ENCODE peak calls at places on chromosomes 12 and 14, in seven cellular contexts. H is cardiac muscle cell, G is thoracic aorta, Y is GM06990, K is fibroblast of lung, U is HFF-Myc, E is heart right ventricle. V is an unnamed sample.

GRCh38 chr14:36243183-36243582 is 66.7 kb upstream of the PTCSC3 start:
- DNase-seq in H (no peak), G (no peak), Y (no peak), K (no peak), U (no peak), E (no peak), V (no peak)

GRCh38 chr12:58916153-58916709 is 4.1 kb downstream of the LRIG3 start:
- DNase-seq in H (no peak), G (no peak), Y (no peak), K (no peak), U (no peak), E (no peak), V (no peak)

GRCh38 chr14:22438742-22439141 is 150.3 kb downstream of the DAD1 start:
- DNase-seq in H (no peak), G (no peak), Y (no peak), K (no peak), U (no peak), E (no peak), V (no peak)

GRCh38 chr12:77347009-77347408 is 281.6 kb upstream of the E2F7 start:
- DNase-seq in H (no peak), G (no peak), Y (no peak), K (no peak), U (no peak), E (no peak), V (no peak)

GRCh38 chr14:29240046-29240445 is 473.5 kb downstream of the FOXG1 start:
- DNase-seq in H (no peak), G (no peak), Y (no peak), K (peak; percentile 93), U (no peak), E (no peak), V (no peak)

GRCh38 chr12:110635055-110635454 is 21.1 kb downstream of the TCTN1 start:
- DNase-seq in H (no peak), G (no peak), Y (no peak), K (no peak), U (no peak), E (no peak), V (no peak)

GRCh38 chr12:53501615-53502181 is 615 bp downstream of the TARBP2 start:
- DNase-seq in H (no peak), G (no peak), Y (no peak), K (no peak), U (no peak), E (no peak), V (no peak)

GRCh38 chr12:113292091-113292490 is 42.8 kb downstream of the SLC8B1 start:
- DNase-seq in H (no peak), G (no peak), Y (no peak), K (peak; percentile 43), U (no peak), E (no peak), V (no peak)

GRCh38 chr12:100995201-100995600 is 200.6 kb downstream of the ANO4 start:
- DNase-seq in H (no peak), G (no peak), Y (peak; percentile 7), K (peak; percentile 87), U (no peak), E (no peak), V (no peak)

GRCh38 chr14:21041676-21042433 is at the start of gene RNASE7:
- DNase-seq in H (no peak), G (no peak), Y (no peak), K (peak; percentile 57), U (no peak), E (no peak), V (no peak)

GRCh38 chr14:55332654-55333570 is 61.7 kb downstream of the FBXO34 start:
- DNase-seq in H (no peak), G (no peak), Y (no peak), K (peak; percentile 33), U (no peak), E (no peak), V (no peak)

GRCh38 chr14:95147597-95147996 is 9.7 kb downstream of the DICER1 start:
- DNase-seq in H (no peak), G (no peak), Y (no peak), K (no peak), U (no peak), E (no peak), V (no peak)

GRCh38 chr12:27623645-27624044 is 72.6 kb upstream of the REP15 start:
- DNase-seq in H (no peak), G (no peak), Y (no peak), K (peak; percentile 89), U (no peak), E (no peak), V (no peak)

GRCh38 chr12:105427883-105428282 is 97.4 kb downstream of the C12orf75 start:
- DNase-seq in H (no peak), G (no peak), Y (no peak), K (peak; percentile 52), U (no peak), E (no peak), V (no peak)

GRCh38 chr12:132731574-132731973 is 20.9 kb downstream of the PGAM5 start:
- DNase-seq in H (no peak), G (no peak), Y (no peak), K (no peak), U (no peak), E (no peak), V (no peak)

GRCh38 chr12:31510034-31510433 is 80.9 kb downstream of the DENND5B start:
- DNase-seq in H (no peak), G (no peak), Y (no peak), K (no peak), U (no peak), E (no peak), V (no peak)

GRCh38 chr12:50057000-50057841 is at the start of gene ASIC1:
- DNase-seq in H (peak; percentile 83), G (no peak), Y (peak; percentile 43), K (peak; percentile 65), U (no peak), E (peak; percentile 79), V (peak; percentile 71)
- TF ChIP-seq CTCF in H (no peak), G (no peak), Y (no peak), K (no peak), U (no peak), E (peak; percentile 16), V (no peak)

GRCh38 chr12:49537231-49537708 is 1.6 kb upstream of the KCNH3 start:
- DNase-seq in H (no peak), G (no peak), Y (no peak), K (no peak), U (no peak), E (no peak), V (no peak)

GRCh38 chr12:49536526-49537195 is 2.2 kb upstream of the KCNH3 start:
- DNase-seq in H (no peak), G (no peak), Y (no peak), K (no peak), U (no peak), E (no peak), V (no peak)

GRCh38 chr12:49538740-49539403 is at the start of gene KCNH3:
- DNase-seq in H (peak; percentile 76), G (peak; percentile 27), Y (peak; percentile 75), K (peak; percentile 57), U (no peak), E (peak; percentile 84), V (peak; percentile 71)

GRCh38 chr12:49539406-49540228 is 787 bp downstream of the KCNH3 start:
- DNase-seq in H (no peak), G (no peak), Y (no peak), K (no peak), U (no peak), E (no peak), V (no peak)

DNA sequence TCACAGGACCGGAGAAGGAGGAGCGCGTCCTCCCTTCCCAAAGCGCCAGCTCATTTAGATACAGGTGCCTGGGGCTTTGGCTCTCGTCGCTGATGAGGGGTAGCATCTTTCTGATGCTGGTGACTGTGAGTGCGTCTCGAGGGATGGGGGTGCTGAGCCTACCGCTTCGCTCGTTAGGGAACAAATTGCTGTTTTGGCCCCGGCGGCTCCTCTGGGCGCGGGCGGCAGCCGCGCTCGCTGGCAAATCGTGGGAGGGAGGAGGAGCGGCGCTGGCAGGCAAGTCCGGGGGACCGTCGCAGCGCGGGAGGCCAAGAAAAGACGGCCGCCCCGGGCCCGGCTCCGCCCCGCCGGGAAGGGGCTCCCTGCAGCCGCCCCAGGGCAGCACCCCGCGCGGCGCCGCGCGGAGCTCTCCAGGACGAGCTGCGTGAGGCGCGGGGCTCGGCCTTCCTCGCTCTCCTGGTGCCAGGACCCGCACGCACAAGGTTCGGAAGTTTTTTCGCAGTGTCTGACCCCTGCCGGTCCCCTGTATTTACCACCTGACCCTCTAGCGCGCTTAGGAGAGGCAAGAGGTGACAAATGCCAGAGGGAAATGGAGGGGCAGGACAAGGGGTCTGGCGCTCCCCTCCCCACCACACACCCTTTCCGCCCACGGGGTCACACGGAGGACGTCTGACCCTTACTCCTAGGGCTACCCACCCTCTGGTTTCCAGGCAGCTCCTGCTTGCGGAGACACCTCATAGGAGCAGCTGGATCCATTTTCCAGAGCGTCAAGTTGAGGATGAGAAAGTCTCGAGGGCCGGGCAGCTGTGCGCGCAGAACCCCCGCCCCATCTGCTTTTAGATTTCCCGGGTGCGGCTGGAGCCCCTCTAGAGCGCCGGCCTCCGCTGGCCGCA is 875 bp upstream of the KCNH3 start:
- DNase-seq in H (peak; percentile 53), G (no peak), Y (no peak), K (no peak), U (no peak), E (no peak), V (no peak)
- TF ChIP-seq CTCF in H (no peak), G (no peak), Y (peak; percentile 5), K (no peak), U (no peak), E (no peak), V (no peak)

DNA sequence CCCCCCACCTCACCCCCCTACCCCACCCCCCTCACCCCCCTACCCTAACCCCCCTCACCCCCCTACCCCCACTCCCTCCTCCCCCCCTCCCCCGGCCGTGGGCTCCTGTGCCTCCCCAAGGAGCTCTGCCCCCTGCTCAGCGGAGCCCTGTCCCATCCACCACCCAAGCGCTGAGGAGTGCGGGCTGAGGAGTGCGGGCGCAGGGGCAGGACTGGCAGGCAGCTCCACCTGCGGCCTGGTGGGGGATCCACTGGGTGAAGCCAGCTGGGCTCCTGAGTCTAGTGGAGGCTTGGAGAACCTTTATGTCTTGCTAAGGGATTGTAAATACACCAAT is 2.3 kb upstream of the JPH4 start:
- DNase-seq in H (no peak), G (no peak), Y (no peak), K (no peak), U (no peak), E (no peak), V (no peak)
- TF ChIP-seq CTCF in H (no peak), G (no peak), Y (no peak), K (no peak), U (no peak), E (no peak), V (no peak)

DNA sequence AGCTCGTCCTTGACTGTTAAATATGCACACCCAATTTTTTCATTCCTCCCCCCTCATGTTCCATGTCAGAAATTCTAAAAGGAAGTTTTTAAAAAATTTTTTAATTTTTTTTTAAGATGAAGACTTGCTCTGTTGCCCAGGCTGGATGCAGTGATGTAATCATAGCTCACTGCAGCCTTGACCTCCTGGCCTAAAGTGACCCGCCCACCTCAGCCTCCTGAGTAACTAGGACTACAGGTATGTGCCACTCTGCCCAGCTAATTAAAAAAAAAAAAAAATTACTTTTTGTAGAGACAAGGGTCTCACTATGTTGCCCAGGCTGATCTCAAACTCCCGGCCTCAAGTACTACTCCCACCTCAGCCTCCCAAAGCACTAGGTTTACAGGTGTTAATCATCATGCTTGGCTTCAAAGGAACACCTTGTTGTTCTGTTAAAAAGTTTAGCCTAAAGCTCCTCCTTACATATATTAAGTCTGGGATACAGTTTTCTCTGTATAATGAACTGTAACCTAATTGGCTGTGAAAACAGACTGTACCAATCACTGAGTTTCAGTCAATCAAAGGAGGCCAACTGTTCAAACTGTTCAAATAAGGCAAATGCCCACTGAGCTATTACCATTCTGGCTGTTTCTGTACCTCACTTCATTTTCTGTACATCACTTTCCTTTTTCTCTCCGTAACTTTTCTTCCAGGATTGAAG is 17.8 kb downstream of the SDR9C7 start:
- DNase-seq in H (no peak), G (no peak), Y (no peak), K (no peak), U (no peak), E (no peak), V (no peak)
- TF ChIP-seq CTCF in H (no peak), G (no peak), Y (no peak), K (no peak), U (no peak), E (no peak), V (no peak)